ENCODE peak calls at places on chromosomes 13 and 19, in four cellular contexts. V, F, D and E are unnamed samples.

GRCh38 chr19:5447700-5448311 is 7.4 kb upstream of the ZNRF4 start:
- DNase-seq in V (no peak), F (no peak), D (no peak), E (no peak)

GRCh38 chr13:41150058-41150457 is 17.5 kb upstream of the KBTBD6 start:
- DNase-seq in V (no peak), F (no peak), D (no peak), E (no peak)

GRCh38 chr13:95902736-95903135 is 150.5 kb downstream of the UGGT2 start:
- DNase-seq in V (no peak), F (no peak), D (no peak), E (no peak)

GRCh38 chr13:52411629-52412028 is 5.7 kb upstream of the THSD1 start:
- DNase-seq in V (no peak), F (peak), D (no peak), E (no peak)

GRCh38 chr19:1482361-1483066 is 3.5 kb upstream of the C19orf25 start:
- DNase-seq in V (no peak), F (no peak), D (no peak), E (no peak)

GRCh38 chr13:30844548-30845296 is 61.3 kb upstream of the MEDAG start:
- DNase-seq in V (no peak), F (peak), D (no peak), E (no peak)

GRCh38 chr19:55113570-55114039 is 3.8 kb downstream of the PPP1R12C start:
- DNase-seq in V (no peak), F (no peak), D (no peak), E (peak)

GRCh38 chr13:113887700-113888201 is 23.9 kb upstream of the GAS6 start:
- DNase-seq in V (no peak), F (no peak), D (no peak), E (no peak)

GRCh38 chr13:72120632-72121031 is 253.6 kb upstream of the DACH1 start:
- DNase-seq in V (no peak), F (no peak), D (no peak), E (no peak)

GRCh38 chr13:41842029-41842428 is 118.9 kb downstream of the VWA8 start:
- DNase-seq in V (no peak), F (no peak), D (no peak), E (no peak)

GRCh38 chr19:1683869-1684572 is 31.6 kb upstream of the TCF3 start:
- DNase-seq in V (no peak), F (no peak), D (no peak), E (no peak)

GRCh38 chr13:91889641-91890040 is 491.2 kb downstream of the GPC5 start:
- DNase-seq in V (no peak), F (no peak), D (no peak), E (no peak)

GRCh38 chr13:21528616-21529015 is 69.5 kb upstream of the ZDHHC20 start:
- DNase-seq in V (no peak), F (no peak), D (no peak), E (no peak)

GRCh38 chr13:32829676-32830091 is 186.5 kb upstream of the KL start:
- DNase-seq in V (no peak), F (no peak), D (no peak), E (no peak)

GRCh38 chr19:43765109-43765876 is 10.5 kb upstream of the SMG9 start:
- DNase-seq in V (peak), F (peak), D (no peak), E (no peak)

GRCh38 chr13:19618925-19619324 is 14.5 kb upstream of the MPHOSPH8 start:
- DNase-seq in V (peak), F (peak), D (no peak), E (peak)

GRCh38 chr13:64272681-64273080 is 2857.0 kb upstream of the PCDH20 start:
- DNase-seq in V (no peak), F (no peak), D (no peak), E (no peak)

GRCh38 chr13:71661921-71662320 is 205.1 kb downstream of the DACH1 start:
- DNase-seq in V (no peak), F (no peak), D (no peak), E (no peak)